ENCODE peak calls at places on chromosomes 16 and 17, in nine cellular contexts. V is T-helper 2 cell; W is KBM-7; U is left cardiac atrium; M is activated T-helper 1 cell treated with anti-CD3 and anti-CD28 coated beads, Interleukin-12 subunit alpha, Interleukin-12 subunit beta, Interleukin-2, Interleukin-4 antibody, amounts not matched to agents 30 ng/mL and 10 ng/mL and 1 ng/mL, durations not matched to agents 14 hours and 24 hours and 36 hours; O is T-helper 1 cell; B is stimulated activated CD4-positive, alpha-beta T cell treated with anti-CD3 and anti-CD28 coated beads, Interleukin-4, amount 100 ng/mL, for 1 hour; I is hypothalamus; K is stimulated activated CD8-positive, alpha-beta memory T cell treated with anti-CD3 and anti-CD28 coated beads, Interleukin-12 subunit alpha, Interleukin-12 subunit beta, amount 100 ng/mL, for 4 hours. P is an unnamed sample.
A peak's percentile ranks its signal among the peaks of the same experiment; 100 is the strongest.

GRCh38 chr17:74307984-74308773 is 17.8 kb upstream of the KIF19 start:
- DNase-seq in M (no peak), K (no peak), I (no peak), W (peak; percentile 58), V (no peak), B (no peak), U (peak; percentile 79), O (no peak), P (peak; percentile 63)

GRCh38 chr17:81339502-81340296 is 44.6 kb upstream of the SLC38A10 start:
- DNase-seq in B (no peak), U (no peak), O (no peak), K (no peak), V (no peak), I (no peak), M (no peak), W (no peak), P (no peak)

GRCh38 chr17:65191805-65192740 is 54.9 kb downstream of the RGS9 start:
- DNase-seq in O (peak; percentile 23), I (no peak), W (no peak), U (no peak), B (peak; percentile 24), M (no peak), V (no peak), K (no peak), P (peak; percentile 73)

GRCh38 chr16:66948034-66948821 is 12.8 kb upstream of the CES3 start:
- DNase-seq in O (no peak), M (no peak), K (no peak), B (no peak), I (no peak), V (no peak), U (no peak), W (no peak), P (no peak)

GRCh38 chr17:2797632-2798031 is 1.4 kb downstream of the RAP1GAP2 start:
- DNase-seq in O (no peak), V (no peak), W (no peak), K (no peak), U (peak; percentile 39), I (no peak), M (no peak), B (no peak), P (no peak)

GRCh38 chr17:74040291-74040690 is 163.2 kb upstream of the RPL38 start:
- DNase-seq in K (no peak), V (no peak), O (no peak), M (no peak), I (no peak), W (no peak), U (no peak), B (no peak), P (no peak)

GRCh38 chr16:11949527-11949926 is 7.7 kb upstream of the NPIPB2 start:
- DNase-seq in V (no peak), K (no peak), U (no peak), I (no peak), B (no peak), O (no peak), W (peak; percentile 53), M (no peak), P (peak; percentile 41)

GRCh38 chr17:56595831-56596740 is 2.6 kb downstream of the NOG start:
- DNase-seq in M (no peak), W (peak; percentile 15), K (no peak), U (peak; percentile 26), V (no peak), I (no peak), O (peak; percentile 14), B (peak; percentile 32), P (peak; percentile 47)

GRCh38 chr16:84617068-84617630 is 729 bp downstream of the COTL1 start:
- DNase-seq in M (peak; percentile 37), U (peak; percentile 51), O (peak; percentile 62), K (no peak), B (peak; percentile 59), W (peak; percentile 14), I (no peak), V (peak; percentile 36), P (peak; percentile 28)

GRCh38 chr17:7576432-7576937 is 3.0 kb upstream of the CD68 start:
- DNase-seq in M (no peak), I (no peak), U (no peak), B (no peak), O (no peak), K (no peak), V (no peak), W (no peak), P (no peak)

GRCh38 chr16:73846292-73846849 is 450.2 kb upstream of the PSMD7 start:
- DNase-seq in W (no peak), O (no peak), I (no peak), U (no peak), V (no peak), B (no peak), M (no peak), K (no peak), P (no peak)

GRCh38 chr17:4043862-4044261 is 79.6 kb upstream of the ATP2A3 start:
- DNase-seq in W (peak; percentile 6), U (peak; percentile 26), O (peak; percentile 55), V (peak; percentile 55), B (peak; percentile 60), M (no peak), K (peak; percentile 39), I (no peak), P (no peak)

P was measured in Daoy.